ENCODE peak calls at places on chromosome 2, in four cellular contexts. U is left ventricle myocardium inferior, Z is lower leg skin, R is GM10248. H is an unnamed sample.

GRCh38 chr2:28413152-28413895 is 20.7 kb downstream of the FOSL2 start:
- DNase-seq in R (no peak), Z (no peak), U (peak), H (no peak)

GRCh38 chr2:3224681-3225080 is 152.9 kb downstream of the EIPR1 start:
- DNase-seq in Z (no peak), U (no peak), R (no peak), H (no peak)

GRCh38 chr2:128444044-128444771 is 125.5 kb upstream of the HS6ST1 start:
- DNase-seq in Z (peak), U (no peak), R (no peak), H (no peak)

GRCh38 chr2:132669854-132670103 is 226 bp downstream of the LYPD1 start:
- DNase-seq in R (no peak), U (no peak), Z (peak), H (no peak)

GRCh38 chr2:195450537-195451113 is 206.4 kb upstream of the SLC39A10 start:
- DNase-seq in Z (no peak), R (no peak), U (no peak), H (no peak)

GRCh38 chr2:191264647-191265079 is 19.5 kb downstream of the MYO1B start:
- DNase-seq in Z (no peak), U (no peak), R (no peak), H (no peak)

GRCh38 chr2:9234680-9235387 is 28.2 kb downstream of the ASAP2 start:
- DNase-seq in U (no peak), R (no peak), Z (peak), H (no peak)

GRCh38 chr2:67180841-67181240 is 216.3 kb upstream of the ETAA1 start:
- DNase-seq in Z (no peak), U (no peak), R (no peak), H (no peak)

GRCh38 chr2:237665713-237666143 is 38.3 kb downstream of the LRRFIP1 start:
- DNase-seq in U (no peak), R (peak), Z (no peak), H (peak)

GRCh38 chr2:23536326-23536725 is 151.3 kb downstream of the KLHL29 start:
- DNase-seq in Z (no peak), U (no peak), R (no peak), H (no peak)

GRCh38 chr2:239945751-239946569 is 79.2 kb downstream of the NDUFA10 start:
- DNase-seq in R (no peak), Z (peak), U (peak), H (no peak)

DNA sequence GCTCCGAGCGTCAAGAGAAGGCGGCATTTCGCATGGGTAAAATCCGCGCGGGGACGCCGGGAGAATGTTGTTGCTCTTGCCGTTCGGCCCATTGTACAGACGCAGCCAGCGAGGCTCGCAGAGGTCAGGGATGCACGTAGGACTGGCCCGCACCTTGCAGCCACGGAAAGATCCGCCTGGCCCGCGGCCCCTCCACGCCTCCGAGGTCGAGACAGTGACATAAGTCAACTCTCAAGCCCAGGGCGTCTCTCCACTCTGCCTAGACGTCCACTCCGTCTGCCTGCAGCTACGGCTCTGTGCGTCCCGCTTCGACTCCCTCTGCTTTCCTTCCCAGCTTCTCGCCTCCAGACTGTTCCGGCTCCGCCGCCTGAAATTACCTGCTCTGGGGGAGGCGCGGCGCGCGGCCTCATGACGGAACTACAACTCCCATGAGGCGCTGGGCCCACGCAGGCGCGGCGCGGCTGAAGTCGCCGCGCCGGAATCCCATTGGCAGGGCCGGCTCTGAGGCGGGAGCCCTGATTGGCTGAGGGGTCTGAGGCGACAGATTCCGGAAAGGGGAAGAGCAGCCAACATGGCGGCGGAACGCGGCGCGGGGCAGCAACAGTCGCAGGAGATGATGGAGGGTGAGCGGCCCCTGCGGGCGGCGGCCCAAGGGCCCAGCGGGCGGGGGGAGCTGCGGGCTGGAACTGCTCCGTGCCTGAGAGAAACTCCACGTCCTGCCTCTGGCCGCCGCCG is at the start of gene PPP1R7:
- DNase-seq in Z (peak), U (peak), R (peak), H (peak)
- TF ChIP-seq CTCF in Z (no peak), U (no peak), R (peak), H (peak)

DNA sequence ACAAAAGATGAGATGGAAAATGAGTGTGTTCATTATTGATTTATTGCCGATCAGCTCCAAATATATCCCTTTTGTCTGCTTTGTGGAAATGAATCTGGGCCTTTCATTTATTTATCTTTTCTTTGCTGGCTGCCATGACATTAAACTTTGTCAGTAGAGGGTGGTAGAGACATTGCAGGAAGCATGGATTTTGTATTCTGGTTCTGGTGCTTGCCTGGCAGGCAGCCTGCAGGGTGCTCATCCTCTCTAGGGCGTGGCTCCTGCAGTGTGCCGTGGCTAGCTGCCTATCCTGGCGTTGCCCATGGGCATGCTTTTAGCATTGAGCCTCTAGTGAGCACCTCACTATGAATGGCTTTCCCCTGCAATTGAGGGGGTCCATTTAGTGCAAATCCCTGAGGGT is 593.1 kb downstream of the RNF144A start:
- DNase-seq in R (no peak), Z (no peak), U (no peak), H (no peak)
- TF ChIP-seq CTCF in R (no peak), Z (no peak), U (no peak), H (peak)

GRCh38 chr2:241860184-241861078 is 1.7 kb upstream of the PDCD1 start:
- DNase-seq in Z (no peak), R (no peak), U (peak), H (peak)

GRCh38 chr2:241858206-241859016 is at the start of gene PDCD1:
- DNase-seq in U (peak), R (peak), Z (no peak), H (peak)

GRCh38 chr2:241861264-241861663 is 2.6 kb upstream of the PDCD1 start:
- DNase-seq in R (no peak), U (no peak), Z (no peak), H (no peak)

GRCh38 chr2:241859017-241859435 is 332 bp upstream of the PDCD1 start:
- DNase-seq in R (peak), Z (no peak), U (no peak), H (peak)

GRCh38 chr2:241859436-241860183 is 916 bp upstream of the PDCD1 start:
- DNase-seq in U (peak), R (peak), Z (peak), H (peak)
- TF ChIP-seq CTCF in U (peak), R (peak), Z (no peak), H (no peak)

GRCh38 chr2:149597050-149598013 is 9.8 kb upstream of the MMADHC start:
- DNase-seq in U (no peak), R (peak), Z (no peak), H (peak)

GRCh38 chr2:149596471-149596870 is 8.9 kb upstream of the MMADHC start:
- DNase-seq in U (no peak), R (no peak), Z (no peak), H (no peak)

GRCh38 chr2:149594411-149594810 is 6.8 kb upstream of the MMADHC start:
- DNase-seq in U (no peak), Z (no peak), R (no peak), H (no peak)

GRCh38 chr2:149598014-149598395 is 10.4 kb upstream of the MMADHC start:
- DNase-seq in R (no peak), U (no peak), Z (no peak), H (no peak)

GRCh38 chr2:149595069-149595963 is 7.7 kb upstream of the MMADHC start:
- DNase-seq in U (no peak), Z (no peak), R (no peak), H (no peak)
- TF ChIP-seq CTCF in U (no peak), Z (no peak), R (no peak), H (no peak)

GRCh38 chr2:120883607-120884405 is 148.1 kb downstream of the GLI2 start:
- DNase-seq in R (no peak), Z (no peak), U (peak), H (no peak)
- TF ChIP-seq CTCF in R (no peak), Z (no peak), U (no peak), H (no peak)

DNA sequence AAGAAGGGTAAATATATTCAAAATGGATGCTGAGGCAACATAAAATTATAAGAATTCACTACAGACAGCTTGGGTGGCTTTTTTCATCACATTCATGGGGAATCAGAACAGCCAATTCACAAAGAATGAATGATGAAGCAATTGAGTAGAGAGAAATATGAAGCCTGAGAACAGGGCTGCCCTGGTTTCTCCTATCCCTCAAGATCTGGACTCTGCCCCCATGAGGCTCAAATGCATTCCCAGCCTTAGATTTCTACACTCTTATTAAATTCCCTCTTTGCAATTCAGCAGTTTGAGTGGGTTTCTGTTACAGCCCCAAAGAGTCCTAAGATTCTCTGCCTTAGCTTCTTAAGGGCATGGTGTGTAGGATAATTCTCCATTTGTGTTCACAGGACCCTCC is 172.5 kb downstream of the MAIP1 start:
- DNase-seq in R (no peak), U (no peak), Z (no peak), H (no peak)
- TF ChIP-seq CTCF in R (no peak), U (no peak), Z (no peak), H (no peak)

GRCh38 chr2:150909090-150909489 is 352.6 kb downstream of the RBM43 start:
- DNase-seq in Z (no peak), U (no peak), R (no peak), H (no peak)

GRCh38 chr2:150907466-150907865 is 354.2 kb downstream of the RBM43 start:
- DNase-seq in Z (no peak), R (no peak), U (no peak), H (no peak)

GRCh38 chr2:150911766-150912280 is 349.8 kb downstream of the RBM43 start:
- DNase-seq in U (peak), R (no peak), Z (peak), H (no peak)

GRCh38 chr2:150909613-150910012 is 352.1 kb downstream of the RBM43 start:
- DNase-seq in R (no peak), U (no peak), Z (no peak), H (no peak)
- TF ChIP-seq CTCF in R (no peak), U (no peak), Z (no peak), H (no peak)

GRCh38 chr2:219218279-219219112 is at the start of gene ABCB6:
- DNase-seq in Z (peak), U (peak), R (peak), H (peak)
- TF ChIP-seq CTCF in Z (no peak), U (no peak), R (no peak), H (no peak)

GRCh38 chr2:183248866-183249567 is 124.8 kb downstream of the NUP35 start:
- DNase-seq in R (peak), U (no peak), Z (no peak), H (peak)
- TF ChIP-seq CTCF in R (peak), U (peak), Z (no peak), H (peak)

GRCh38 chr2:144329472-144329871 is 190.4 kb downstream of the ZEB2 start:
- DNase-seq in Z (no peak), R (no peak), U (no peak), H (no peak)

GRCh38 chr2:144333144-144333555 is 186.8 kb downstream of the ZEB2 start:
- DNase-seq in Z (no peak), R (no peak), U (no peak), H (no peak)

GRCh38 chr2:144332356-144333143 is 187.4 kb downstream of the ZEB2 start:
- DNase-seq in Z (peak), U (peak), R (peak), H (peak)

GRCh38 chr2:144330951-144331651 is 188.8 kb downstream of the ZEB2 start:
- DNase-seq in U (no peak), R (no peak), Z (no peak), H (no peak)

DNA sequence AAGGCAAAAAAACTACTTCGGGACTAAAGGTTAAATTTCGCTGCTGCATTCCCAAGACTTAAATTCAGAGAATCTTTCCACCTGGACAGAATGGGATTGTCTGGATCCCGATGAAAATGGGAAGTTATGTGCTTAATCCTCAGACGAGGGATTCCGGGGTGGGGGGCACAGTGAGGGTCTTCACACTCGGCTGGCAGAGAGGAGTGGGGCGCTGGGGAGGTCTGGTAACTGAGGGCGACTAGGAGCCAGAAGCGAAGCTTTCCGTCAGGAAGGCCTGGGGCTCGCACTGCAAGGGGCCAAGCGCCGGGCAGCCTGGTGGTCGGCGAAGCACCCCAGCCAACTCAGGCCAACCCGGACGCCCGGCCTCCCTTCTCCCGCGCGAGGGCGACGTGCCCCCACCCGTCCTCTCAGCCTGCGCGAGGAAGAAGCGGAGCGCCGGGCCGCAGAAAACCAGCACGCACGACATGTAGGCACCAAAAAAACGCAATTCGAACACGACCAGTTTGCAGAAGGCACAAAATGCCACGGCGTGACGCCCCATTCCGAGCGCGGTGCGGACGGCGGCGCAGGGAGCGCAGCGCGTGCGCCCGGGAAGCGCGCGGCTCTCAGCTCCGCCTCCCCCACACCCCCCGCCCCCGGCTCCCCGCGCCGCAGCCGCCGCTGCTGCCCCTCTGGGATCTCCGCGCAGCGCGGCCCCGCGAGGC is 188.1 kb downstream of the ZEB2 start:
- DNase-seq in U (no peak), R (peak), Z (peak), H (no peak)
- TF ChIP-seq CTCF in U (peak), R (peak), Z (no peak), H (peak)